ENCODE peak calls at places on chromosomes 12 and 14, in five cellular contexts. A, D, B, I and V are unnamed samples.

GRCh38 chr12:51009038-51009437 is 17.1 kb downstream of the SLC11A2 start:
- DNase-seq in A (peak), D (no peak), B (no peak), I (no peak), V (no peak)

GRCh38 chr12:34292736-34293625 is 270.7 kb downstream of the ALG10 start:
- DNase-seq in A (no peak), D (no peak), B (no peak), I (no peak), V (peak)

GRCh38 chr12:67394600-67394999 is 125.4 kb downstream of the CAND1 start:
- DNase-seq in A (no peak), D (peak), B (no peak), I (peak), V (no peak)

GRCh38 chr14:92880851-92881250 is 42.1 kb upstream of the CHGA start:
- DNase-seq in A (no peak), D (peak), B (peak), I (peak), V (no peak)

GRCh38 chr14:64685364-64686130 is 18.7 kb upstream of the PLEKHG3 start:
- DNase-seq in A (no peak), D (no peak), B (no peak), I (no peak), V (no peak)

GRCh38 chr14:65704850-65705249 is 292.3 kb downstream of the FUT8 start:
- DNase-seq in A (no peak), D (no peak), B (no peak), I (peak), V (no peak)

GRCh38 chr14:76810953-76811400 is 1.7 kb downstream of the ANGEL1 start:
- DNase-seq in A (peak), D (no peak), B (peak), I (peak), V (no peak)

GRCh38 chr12:46676797-46677520 is 148.8 kb downstream of the SLC38A4 start:
- DNase-seq in A (no peak), D (no peak), B (no peak), I (no peak), V (no peak)

GRCh38 chr12:104973250-104973649 is 12.9 kb upstream of the NOPCHAP1 start:
- DNase-seq in A (no peak), D (no peak), B (no peak), I (no peak), V (no peak)

GRCh38 chr12:5628501-5628900 is 196.6 kb downstream of the NTF3 start:
- DNase-seq in A (no peak), D (no peak), B (no peak), I (no peak), V (no peak)

GRCh38 chr12:28057856-28058615 is 85.5 kb upstream of the PTHLH start:
- DNase-seq in A (no peak), D (no peak), B (no peak), I (no peak), V (no peak)

GRCh38 chr12:60494249-60494648 is 898.4 kb downstream of the SLC16A7 start:
- DNase-seq in A (no peak), D (peak), B (peak), I (peak), V (no peak)